ENCODE peak calls at places on chromosome 1, in seven cellular contexts. One of them, this sample, is unnamed.

GRCh38 chr1:156126701-156127534 is 12.4 kb downstream of the LMNA start:
- DNase-seq in A549: peak
- DNase-seq in pancreas: no peak
- DNase-seq in upper lobe of right lung: no peak
- DNase-seq in PC-3: peak
- DNase-seq in CD8-positive, alpha-beta T cell: peak
- DNase-seq in brain microvascular endothelial cell: peak
- DNase-seq in this sample: peak

GRCh38 chr1:21216835-21217811 is 40.4 kb upstream of the EIF4G3 start:
- DNase-seq in A549: peak
- DNase-seq in pancreas: peak
- DNase-seq in upper lobe of right lung: no peak
- DNase-seq in PC-3: peak
- DNase-seq in CD8-positive, alpha-beta T cell: peak
- DNase-seq in brain microvascular endothelial cell: peak
- DNase-seq in this sample: peak

GRCh38 chr1:11339346-11340247 is 66.6 kb downstream of the UBIAD1 start:
- DNase-seq in A549: no peak
- DNase-seq in pancreas: peak
- DNase-seq in upper lobe of right lung: no peak
- DNase-seq in PC-3: peak
- DNase-seq in CD8-positive, alpha-beta T cell: no peak
- DNase-seq in brain microvascular endothelial cell: no peak
- DNase-seq in this sample: no peak

GRCh38 chr1:42929434-42930177 is 29.1 kb downstream of the SLC2A1 start:
- DNase-seq in A549: no peak
- DNase-seq in pancreas: no peak
- DNase-seq in upper lobe of right lung: peak
- DNase-seq in PC-3: no peak
- DNase-seq in CD8-positive, alpha-beta T cell: no peak
- DNase-seq in brain microvascular endothelial cell: no peak
- DNase-seq in this sample: no peak

GRCh38 chr1:113519561-113519960 is 129.2 kb downstream of the MAGI3 start:
- DNase-seq in A549: no peak
- DNase-seq in pancreas: no peak
- DNase-seq in upper lobe of right lung: no peak
- DNase-seq in PC-3: peak
- DNase-seq in CD8-positive, alpha-beta T cell: no peak
- DNase-seq in brain microvascular endothelial cell: peak
- DNase-seq in this sample: no peak

GRCh38 chr1:19480282-19480681 is 5.1 kb downstream of the CAPZB start:
- DNase-seq in A549: no peak
- DNase-seq in pancreas: no peak
- DNase-seq in upper lobe of right lung: no peak
- DNase-seq in PC-3: no peak
- DNase-seq in CD8-positive, alpha-beta T cell: no peak
- DNase-seq in brain microvascular endothelial cell: no peak
- DNase-seq in this sample: no peak

GRCh38 chr1:23801338-23801748 is 789 bp upstream of the GALE start:
- DNase-seq in A549: no peak
- DNase-seq in pancreas: no peak
- DNase-seq in upper lobe of right lung: peak
- DNase-seq in PC-3: peak
- DNase-seq in CD8-positive, alpha-beta T cell: no peak
- DNase-seq in brain microvascular endothelial cell: no peak
- DNase-seq in this sample: no peak

GRCh38 chr1:180971273-180971997 is 51.2 kb downstream of the STX6 start:
- DNase-seq in A549: no peak
- DNase-seq in pancreas: no peak
- DNase-seq in upper lobe of right lung: no peak
- DNase-seq in PC-3: no peak
- DNase-seq in CD8-positive, alpha-beta T cell: no peak
- DNase-seq in brain microvascular endothelial cell: no peak
- DNase-seq in this sample: no peak

GRCh38 chr1:55278378-55278777 is 63.2 kb upstream of the USP24 start:
- DNase-seq in A549: no peak
- DNase-seq in pancreas: no peak
- DNase-seq in upper lobe of right lung: no peak
- DNase-seq in PC-3: no peak
- DNase-seq in CD8-positive, alpha-beta T cell: no peak
- DNase-seq in brain microvascular endothelial cell: no peak
- DNase-seq in this sample: no peak

GRCh38 chr1:89994231-89994804 is 592 bp upstream of the ZNF326 start:
- DNase-seq in A549: no peak
- DNase-seq in pancreas: peak
- DNase-seq in upper lobe of right lung: no peak
- DNase-seq in PC-3: no peak
- DNase-seq in CD8-positive, alpha-beta T cell: no peak
- DNase-seq in brain microvascular endothelial cell: no peak
- DNase-seq in this sample: no peak

GRCh38 chr1:110336300-110337039 is 2.7 kb upstream of the RBM15 start:
- DNase-seq in A549: no peak
- DNase-seq in pancreas: no peak
- DNase-seq in upper lobe of right lung: no peak
- DNase-seq in PC-3: peak
- DNase-seq in CD8-positive, alpha-beta T cell: no peak
- DNase-seq in brain microvascular endothelial cell: no peak
- DNase-seq in this sample: no peak

GRCh38 chr1:162444903-162445302 is 33.0 kb upstream of the SH2D1B start:
- DNase-seq in A549: no peak
- DNase-seq in pancreas: no peak
- DNase-seq in upper lobe of right lung: no peak
- DNase-seq in PC-3: no peak
- DNase-seq in CD8-positive, alpha-beta T cell: no peak
- DNase-seq in brain microvascular endothelial cell: no peak
- DNase-seq in this sample: no peak

GRCh38 chr1:29209173-29209572 is 21.6 kb downstream of the MECR start:
- DNase-seq in A549: no peak
- DNase-seq in pancreas: no peak
- DNase-seq in upper lobe of right lung: no peak
- DNase-seq in PC-3: no peak
- DNase-seq in CD8-positive, alpha-beta T cell: no peak
- DNase-seq in brain microvascular endothelial cell: peak
- DNase-seq in this sample: no peak

GRCh38 chr1:110513511-110513910 is 5.5 kb downstream of the KCNA10 start:
- DNase-seq in A549: no peak
- DNase-seq in pancreas: no peak
- DNase-seq in upper lobe of right lung: no peak
- DNase-seq in PC-3: peak
- DNase-seq in CD8-positive, alpha-beta T cell: no peak
- DNase-seq in brain microvascular endothelial cell: no peak
- DNase-seq in this sample: no peak

GRCh38 chr1:228456252-228457016 is 30.7 kb upstream of the RNF187 start:
- DNase-seq in A549: no peak
- DNase-seq in pancreas: no peak
- DNase-seq in upper lobe of right lung: no peak
- DNase-seq in PC-3: no peak
- DNase-seq in CD8-positive, alpha-beta T cell: no peak
- DNase-seq in brain microvascular endothelial cell: no peak
- DNase-seq in this sample: no peak

GRCh38 chr1:36570478-36571060 is 87.9 kb upstream of the CSF3R start:
- DNase-seq in A549: no peak
- DNase-seq in pancreas: no peak
- DNase-seq in upper lobe of right lung: peak
- DNase-seq in PC-3: no peak
- DNase-seq in CD8-positive, alpha-beta T cell: no peak
- DNase-seq in brain microvascular endothelial cell: no peak
- DNase-seq in this sample: no peak

GRCh38 chr1:29620631-29621030 is 384.3 kb downstream of the PTPRU start:
- DNase-seq in A549: no peak
- DNase-seq in pancreas: no peak
- DNase-seq in upper lobe of right lung: no peak
- DNase-seq in PC-3: no peak
- DNase-seq in CD8-positive, alpha-beta T cell: no peak
- DNase-seq in brain microvascular endothelial cell: no peak
- DNase-seq in this sample: no peak

GRCh38 chr1:2133039-2133878 is 61.3 kb downstream of the FAAP20 start:
- DNase-seq in A549: peak
- DNase-seq in pancreas: peak
- DNase-seq in upper lobe of right lung: peak
- DNase-seq in PC-3: peak
- DNase-seq in CD8-positive, alpha-beta T cell: peak
- DNase-seq in brain microvascular endothelial cell: peak
- DNase-seq in this sample: peak

GRCh38 chr1:206470692-206471414 is 577 bp downstream of the IKBKE start:
- DNase-seq in A549: no peak
- DNase-seq in pancreas: no peak
- DNase-seq in upper lobe of right lung: peak
- DNase-seq in PC-3: peak
- DNase-seq in CD8-positive, alpha-beta T cell: peak
- DNase-seq in brain microvascular endothelial cell: peak
- DNase-seq in this sample: peak

GRCh38 chr1:208190784-208191183 is 53.4 kb downstream of the PLXNA2 start:
- DNase-seq in A549: no peak
- DNase-seq in pancreas: no peak
- DNase-seq in upper lobe of right lung: no peak
- DNase-seq in PC-3: no peak
- DNase-seq in CD8-positive, alpha-beta T cell: no peak
- DNase-seq in brain microvascular endothelial cell: no peak
- DNase-seq in this sample: no peak

GRCh38 chr1:166133276-166133841 is 33.4 kb downstream of the FAM78B start:
- DNase-seq in A549: peak
- DNase-seq in pancreas: no peak
- DNase-seq in upper lobe of right lung: no peak
- DNase-seq in PC-3: peak
- DNase-seq in CD8-positive, alpha-beta T cell: no peak
- DNase-seq in brain microvascular endothelial cell: no peak
- DNase-seq in this sample: no peak

GRCh38 chr1:154856049-154856448 is 14.0 kb downstream of the KCNN3 start:
- DNase-seq in A549: no peak
- DNase-seq in pancreas: no peak
- DNase-seq in upper lobe of right lung: no peak
- DNase-seq in PC-3: no peak
- DNase-seq in CD8-positive, alpha-beta T cell: no peak
- DNase-seq in brain microvascular endothelial cell: no peak
- DNase-seq in this sample: no peak
- TF ChIP-seq CTCF in A549: no peak
- TF ChIP-seq CTCF in pancreas: no peak
- TF ChIP-seq CTCF in upper lobe of right lung: no peak
- TF ChIP-seq CTCF in PC-3: no peak
- TF ChIP-seq CTCF in CD8-positive, alpha-beta T cell: no peak
- TF ChIP-seq CTCF in brain microvascular endothelial cell: no peak
- TF ChIP-seq CTCF in this sample: no peak

GRCh38 chr1:151474711-151475110 is 15.4 kb upstream of the POGZ start:
- DNase-seq in A549: no peak
- DNase-seq in pancreas: no peak
- DNase-seq in upper lobe of right lung: no peak
- DNase-seq in PC-3: no peak
- DNase-seq in CD8-positive, alpha-beta T cell: no peak
- DNase-seq in brain microvascular endothelial cell: no peak
- DNase-seq in this sample: no peak

GRCh38 chr1:151477066-151477465 is 17.8 kb upstream of the POGZ start:
- DNase-seq in A549: no peak
- DNase-seq in pancreas: no peak
- DNase-seq in upper lobe of right lung: no peak
- DNase-seq in PC-3: no peak
- DNase-seq in CD8-positive, alpha-beta T cell: no peak
- DNase-seq in brain microvascular endothelial cell: no peak
- DNase-seq in this sample: no peak

GRCh38 chr1:151475175-151475574 is 15.9 kb upstream of the POGZ start:
- DNase-seq in A549: no peak
- DNase-seq in pancreas: no peak
- DNase-seq in upper lobe of right lung: no peak
- DNase-seq in PC-3: no peak
- DNase-seq in CD8-positive, alpha-beta T cell: no peak
- DNase-seq in brain microvascular endothelial cell: no peak
- DNase-seq in this sample: no peak

GRCh38 chr1:151476083-151476482 is 16.8 kb upstream of the POGZ start:
- DNase-seq in A549: no peak
- DNase-seq in pancreas: no peak
- DNase-seq in upper lobe of right lung: no peak
- DNase-seq in PC-3: no peak
- DNase-seq in CD8-positive, alpha-beta T cell: no peak
- DNase-seq in brain microvascular endothelial cell: no peak
- DNase-seq in this sample: no peak

GRCh38 chr1:151472852-151473731 is 13.8 kb upstream of the POGZ start:
- DNase-seq in A549: peak
- DNase-seq in pancreas: peak
- DNase-seq in upper lobe of right lung: peak
- DNase-seq in PC-3: peak
- DNase-seq in CD8-positive, alpha-beta T cell: no peak
- DNase-seq in brain microvascular endothelial cell: peak
- DNase-seq in this sample: peak
- H3K27ac ChIP-seq in A549: peak
- H3K27ac ChIP-seq in pancreas: peak
- H3K27ac ChIP-seq in upper lobe of right lung: peak
- H3K27ac ChIP-seq in PC-3: no peak
- H3K27ac ChIP-seq in CD8-positive, alpha-beta T cell: no peak
- H3K27ac ChIP-seq in brain microvascular endothelial cell: no peak
- H3K27ac ChIP-seq in this sample: no peak

DNA sequence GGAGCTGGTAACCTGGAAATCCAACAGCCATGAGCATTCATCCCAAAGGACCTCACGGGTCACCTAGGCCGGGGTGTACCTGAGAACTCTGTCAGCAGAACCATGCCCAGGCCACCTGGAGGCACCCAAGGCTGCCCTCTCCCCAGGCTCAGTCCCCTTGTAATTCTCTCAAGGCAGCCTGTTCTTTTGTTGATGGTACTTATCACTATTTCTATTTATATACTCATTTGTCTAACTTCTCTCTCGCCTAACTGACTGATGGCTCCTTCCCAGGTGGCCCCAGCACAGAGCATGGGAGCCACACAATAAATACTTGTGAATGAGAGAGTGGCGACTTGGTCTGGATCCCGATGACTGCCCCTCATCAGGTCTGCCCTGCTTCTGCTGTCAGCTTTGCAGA is 16.7 kb downstream of the CASP9 start:
- DNase-seq in A549: no peak
- DNase-seq in pancreas: no peak
- DNase-seq in upper lobe of right lung: no peak
- DNase-seq in PC-3: no peak
- DNase-seq in CD8-positive, alpha-beta T cell: no peak
- DNase-seq in brain microvascular endothelial cell: no peak
- DNase-seq in this sample: no peak
- TF ChIP-seq CTCF in A549: no peak
- TF ChIP-seq CTCF in pancreas: no peak
- TF ChIP-seq CTCF in upper lobe of right lung: no peak
- TF ChIP-seq CTCF in PC-3: no peak
- TF ChIP-seq CTCF in CD8-positive, alpha-beta T cell: no peak
- TF ChIP-seq CTCF in brain microvascular endothelial cell: no peak
- TF ChIP-seq CTCF in this sample: no peak

GRCh38 chr1:51732701-51733425 is 116.0 kb downstream of the OSBPL9 start:
- DNase-seq in A549: no peak
- DNase-seq in pancreas: no peak
- DNase-seq in upper lobe of right lung: no peak
- DNase-seq in PC-3: no peak
- DNase-seq in CD8-positive, alpha-beta T cell: no peak
- DNase-seq in brain microvascular endothelial cell: no peak
- DNase-seq in this sample: no peak

GRCh38 chr1:51736702-51737101 is 119.8 kb downstream of the OSBPL9 start:
- DNase-seq in A549: peak
- DNase-seq in pancreas: no peak
- DNase-seq in upper lobe of right lung: no peak
- DNase-seq in PC-3: peak
- DNase-seq in CD8-positive, alpha-beta T cell: no peak
- DNase-seq in brain microvascular endothelial cell: peak
- DNase-seq in this sample: no peak

GRCh38 chr1:51733793-51734522 is 117.1 kb downstream of the OSBPL9 start:
- DNase-seq in A549: no peak
- DNase-seq in pancreas: no peak
- DNase-seq in upper lobe of right lung: no peak
- DNase-seq in PC-3: no peak
- DNase-seq in CD8-positive, alpha-beta T cell: no peak
- DNase-seq in brain microvascular endothelial cell: no peak
- DNase-seq in this sample: no peak

GRCh38 chr1:51735746-51736254 is 118.9 kb downstream of the OSBPL9 start:
- DNase-seq in A549: no peak
- DNase-seq in pancreas: no peak
- DNase-seq in upper lobe of right lung: no peak
- DNase-seq in PC-3: no peak
- DNase-seq in CD8-positive, alpha-beta T cell: no peak
- DNase-seq in brain microvascular endothelial cell: no peak
- DNase-seq in this sample: no peak

GRCh38 chr1:51734899-51735745 is 118.2 kb downstream of the OSBPL9 start:
- DNase-seq in A549: no peak
- DNase-seq in pancreas: no peak
- DNase-seq in upper lobe of right lung: no peak
- DNase-seq in PC-3: no peak
- DNase-seq in CD8-positive, alpha-beta T cell: no peak
- DNase-seq in brain microvascular endothelial cell: no peak
- DNase-seq in this sample: no peak
- H3K27ac ChIP-seq in A549: peak
- H3K27ac ChIP-seq in pancreas: peak
- H3K27ac ChIP-seq in upper lobe of right lung: peak
- H3K27ac ChIP-seq in PC-3: no peak
- H3K27ac ChIP-seq in CD8-positive, alpha-beta T cell: no peak
- H3K27ac ChIP-seq in brain microvascular endothelial cell: no peak
- H3K27ac ChIP-seq in this sample: no peak

This sample was measured in CD4-positive, alpha-beta T cell.